ENCODE peak calls at places on chromosomes 12 and 14, in seven cellular contexts. Q is astrocyte of the spinal cord, W is AG04450, T is prostate gland, V is lower leg skin, L is pancreas, O is neural crest cell. U is an unnamed sample.

GRCh38 chr12:53696285-53696654 is 20.4 kb upstream of the ATP5MC2 start:
- DNase-seq in Q (peak), W (peak), T (peak), V (no peak), L (peak), O (peak), U (no peak)

GRCh38 chr12:29743801-29744200 is 39.9 kb downstream of the TMTC1 start:
- DNase-seq in Q (peak), W (peak), T (no peak), V (no peak), L (no peak), O (no peak), U (no peak)

GRCh38 chr12:124165695-124166094 is 129.2 kb upstream of the RFLNA start:
- DNase-seq in Q (no peak), W (no peak), T (no peak), V (no peak), L (no peak), O (no peak), U (no peak)

GRCh38 chr14:61147898-61148549 is 133.1 kb downstream of the TMEM30B start:
- DNase-seq in Q (peak), W (peak), T (peak), V (no peak), L (no peak), O (peak), U (peak)

GRCh38 chr12:91111366-91112321 is at the start of gene LUM:
- DNase-seq in Q (peak), W (no peak), T (no peak), V (no peak), L (no peak), O (no peak), U (no peak)

GRCh38 chr14:96852823-96853422 is 55.7 kb downstream of the VRK1 start:
- DNase-seq in Q (peak), W (peak), T (no peak), V (no peak), L (no peak), O (no peak), U (no peak)

GRCh38 chr12:66323017-66323416 is 20.7 kb downstream of the HELB start:
- DNase-seq in Q (no peak), W (no peak), T (no peak), V (no peak), L (no peak), O (no peak), U (no peak)

GRCh38 chr12:124603143-124603542 is 35.7 kb upstream of the NCOR2 start:
- DNase-seq in Q (no peak), W (no peak), T (no peak), V (no peak), L (no peak), O (no peak), U (no peak)

GRCh38 chr12:46770501-46771183 is 55.2 kb downstream of the SLC38A4 start:
- DNase-seq in Q (peak), W (no peak), T (no peak), V (no peak), L (peak), O (no peak), U (no peak)

GRCh38 chr12:12716151-12716844 is 870 bp upstream of the CDKN1B start:
- DNase-seq in Q (peak), W (no peak), T (peak), V (no peak), L (no peak), O (no peak), U (no peak)

GRCh38 chr12:53951577-53952334 is 2.9 kb upstream of the HOXC12 start:
- DNase-seq in Q (no peak), W (no peak), T (no peak), V (no peak), L (no peak), O (no peak), U (no peak)

GRCh38 chr14:38197001-38197760 is 10.5 kb upstream of the SSTR1 start:
- DNase-seq in Q (peak), W (no peak), T (no peak), V (no peak), L (no peak), O (no peak), U (no peak)

GRCh38 chr12:63400746-63401145 is 249.7 kb upstream of the AVPR1A start:
- DNase-seq in Q (peak), W (no peak), T (no peak), V (no peak), L (no peak), O (no peak), U (no peak)

GRCh38 chr12:62647586-62647985 is 181.0 kb downstream of the MON2 start:
- DNase-seq in Q (no peak), W (no peak), T (no peak), V (peak), L (no peak), O (no peak), U (no peak)

GRCh38 chr14:90603336-90603735 is 206.5 kb downstream of the CALM1 start:
- DNase-seq in Q (no peak), W (no peak), T (no peak), V (no peak), L (no peak), O (no peak), U (no peak)

GRCh38 chr14:23071244-23071974 is 14.1 kb upstream of the CDH24 start:
- DNase-seq in Q (peak), W (peak), T (peak), V (peak), L (peak), O (peak), U (peak)

GRCh38 chr14:55446127-55446736 is 5.8 kb upstream of the TBPL2 start:
- DNase-seq in Q (peak), W (peak), T (peak), V (no peak), L (peak), O (peak), U (no peak)

GRCh38 chr14:88346048-88346639 is 23.1 kb upstream of the KCNK10 start:
- DNase-seq in Q (no peak), W (no peak), T (peak), V (no peak), L (no peak), O (no peak), U (no peak)

GRCh38 chr12:72028966-72029365 is 90.3 kb downstream of the TPH2 start:
- DNase-seq in Q (no peak), W (no peak), T (no peak), V (no peak), L (no peak), O (no peak), U (no peak)

GRCh38 chr12:29572938-29573337 is 75.5 kb upstream of the OVCH1 start:
- DNase-seq in Q (no peak), W (no peak), T (no peak), V (no peak), L (no peak), O (no peak), U (no peak)

GRCh38 chr14:90644882-90645281 is 171.3 kb downstream of the TTC7B start:
- DNase-seq in Q (no peak), W (peak), T (no peak), V (no peak), L (no peak), O (no peak), U (no peak)

GRCh38 chr12:108962256-108962655 is 58.6 kb downstream of the SVOP start:
- DNase-seq in Q (no peak), W (no peak), T (no peak), V (no peak), L (no peak), O (no peak), U (no peak)

GRCh38 chr12:7929069-7929792 is 6.8 kb downstream of the SLC2A3 start:
- DNase-seq in Q (no peak), W (no peak), T (no peak), V (no peak), L (no peak), O (no peak), U (no peak)

GRCh38 chr14:71238835-71239234 is 331.6 kb downstream of the PCNX1 start:
- DNase-seq in Q (no peak), W (no peak), T (no peak), V (no peak), L (no peak), O (no peak), U (no peak)

GRCh38 chr12:34402899-34403705 is 380.8 kb downstream of the ALG10 start:
- DNase-seq in Q (no peak), W (no peak), T (peak), V (peak), L (peak), O (no peak), U (peak)

GRCh38 chr14:60242420-60242819 is 6.6 kb upstream of the PPM1A start:
- DNase-seq in Q (no peak), W (no peak), T (no peak), V (no peak), L (no peak), O (no peak), U (no peak)

GRCh38 chr12:68915055-68915454 is 17.9 kb downstream of the CPM start:
- DNase-seq in Q (peak), W (peak), T (no peak), V (no peak), L (no peak), O (no peak), U (no peak)

GRCh38 chr12:122471324-122472226 is 29.2 kb downstream of the ZCCHC8 start:
- DNase-seq in Q (peak), W (peak), T (peak), V (no peak), L (no peak), O (no peak), U (no peak)

GRCh38 chr12:118034429-118035193 is 18.1 kb downstream of the RFC5 start:
- DNase-seq in Q (peak), W (peak), T (peak), V (no peak), L (no peak), O (no peak), U (no peak)
- TF ChIP-seq CTCF in Q (peak), W (peak), T (no peak), V (no peak), L (no peak), O (peak), U (peak)

GRCh38 chr14:31787377-31787776 is 226.2 kb downstream of the NUBPL start:
- DNase-seq in Q (no peak), W (no peak), T (no peak), V (no peak), L (no peak), O (no peak), U (no peak)
- TF ChIP-seq CTCF in Q (no peak), W (peak), T (no peak), V (no peak), L (no peak), O (peak), U (no peak)

DNA sequence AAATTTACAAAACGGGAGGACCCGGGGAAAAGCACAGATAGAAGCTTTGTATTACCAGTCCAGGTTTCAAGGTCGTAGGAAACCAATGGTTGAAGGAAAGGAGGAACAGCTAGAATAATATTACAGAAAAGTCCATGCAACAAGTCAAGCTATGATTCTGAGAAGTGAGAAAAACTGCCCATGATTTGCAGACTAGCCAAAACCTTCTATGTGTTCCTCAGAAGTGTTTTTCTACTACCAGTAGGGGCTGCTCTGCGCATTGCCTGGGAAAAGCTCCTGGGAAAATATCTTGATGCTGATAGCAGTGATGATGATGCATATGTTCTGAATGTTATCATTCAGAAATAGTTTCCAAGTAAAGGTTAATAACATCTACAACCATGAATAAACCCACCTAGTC is 2.2 kb downstream of the PDZRN4 start:
- DNase-seq in Q (peak), W (no peak), T (no peak), V (no peak), L (no peak), O (no peak), U (no peak)
- TF ChIP-seq CTCF in Q (peak), W (peak), T (no peak), V (no peak), L (no peak), O (peak), U (peak)

GRCh38 chr14:69363055-69363454 is 35.0 kb downstream of the ERH start:
- DNase-seq in Q (peak), W (peak), T (no peak), V (no peak), L (no peak), O (peak), U (no peak)
- TF ChIP-seq CTCF in Q (peak), W (peak), T (no peak), V (no peak), L (no peak), O (peak), U (peak)

DNA sequence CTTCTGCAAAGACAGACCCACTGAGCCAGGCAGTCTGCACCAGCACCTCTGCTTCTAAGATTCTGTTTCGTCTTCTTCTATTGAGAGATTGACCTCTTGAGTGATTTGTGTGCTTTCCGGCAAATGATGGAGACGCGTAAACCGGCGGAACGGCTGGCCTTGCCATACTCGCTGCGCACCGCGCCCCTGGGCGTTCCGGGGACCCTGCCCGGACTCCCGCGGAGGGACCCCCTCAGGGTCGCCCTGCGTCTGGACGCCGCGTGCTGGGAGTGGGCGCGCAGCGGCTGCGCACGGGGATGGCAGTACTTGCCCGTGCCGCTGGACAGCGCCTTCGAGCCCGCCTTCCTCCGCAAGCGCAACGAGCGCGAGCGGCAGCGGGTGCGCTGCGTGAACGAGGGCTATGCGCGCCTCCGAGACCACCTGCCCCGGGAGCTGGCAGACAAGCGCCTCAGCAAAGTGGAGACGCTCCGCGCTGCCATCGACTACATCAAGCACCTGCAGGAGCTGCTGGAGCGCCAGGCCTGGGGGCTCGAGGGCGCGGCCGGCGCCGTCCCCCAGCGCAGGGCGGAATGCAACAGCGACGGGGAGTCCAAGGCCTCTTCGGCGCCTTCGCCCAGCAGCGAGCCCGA is 703 bp downstream of the ASCL4 start:
- DNase-seq in Q (no peak), W (no peak), T (no peak), V (no peak), L (no peak), O (peak), U (no peak)
- TF ChIP-seq CTCF in Q (no peak), W (no peak), T (no peak), V (no peak), L (no peak), O (peak), U (no peak)

GRCh38 chr12:20377750-20378149 is 9.4 kb downstream of the PDE3A start:
- DNase-seq in Q (no peak), W (no peak), T (no peak), V (no peak), L (no peak), O (no peak), U (no peak)

GRCh38 chr12:20382117-20382516 is 13.8 kb downstream of the PDE3A start:
- DNase-seq in Q (no peak), W (no peak), T (no peak), V (no peak), L (no peak), O (no peak), U (no peak)

GRCh38 chr12:20383612-20384011 is 15.3 kb downstream of the PDE3A start:
- DNase-seq in Q (no peak), W (no peak), T (no peak), V (no peak), L (no peak), O (no peak), U (no peak)
- TF ChIP-seq CTCF in Q (no peak), W (no peak), T (no peak), V (no peak), L (no peak), O (no peak), U (no peak)

GRCh38 chr12:114285554-114285953 is 120.4 kb downstream of the TBX5 start:
- DNase-seq in Q (no peak), W (no peak), T (no peak), V (no peak), L (no peak), O (no peak), U (no peak)
- TF ChIP-seq CTCF in Q (no peak), W (no peak), T (no peak), V (no peak), L (no peak), O (no peak), U (no peak)

GRCh38 chr14:94929354-94929753 is 159.4 kb upstream of the GSC start:
- DNase-seq in Q (no peak), W (no peak), T (no peak), V (peak), L (no peak), O (no peak), U (no peak)
- TF ChIP-seq CTCF in Q (no peak), W (no peak), T (no peak), V (no peak), L (no peak), O (no peak), U (no peak)

U was measured in osteocyte.